ENCODE peak calls at places on chromosomes 3 and 15, in nine cellular contexts. One of them, this sample, is unnamed.

GRCh38 chr3:13093687-13094086 is 20.5 kb upstream of the IQSEC1 start:
- DNase-seq in HepG2: no peak
- DNase-seq in K562: peak; percentile 94
- DNase-seq in OCI-LY7: peak; percentile 47
- DNase-seq in fibroblast of lung: peak; percentile 5
- DNase-seq in osteoblast: no peak
- DNase-seq in endothelial cell of umbilical vein: no peak
- DNase-seq in IMR-90: peak; percentile 3
- DNase-seq in HCT116: no peak
- DNase-seq in this sample: no peak

GRCh38 chr3:49674491-49674983 is 386 bp downstream of the APEH start:
- DNase-seq in OCI-LY7: no peak
- DNase-seq in HepG2: no peak
- DNase-seq in IMR-90: no peak
- DNase-seq in K562: no peak
- DNase-seq in fibroblast of lung: no peak
- DNase-seq in endothelial cell of umbilical vein: no peak
- DNase-seq in osteoblast: no peak
- DNase-seq in HCT116: no peak
- DNase-seq in this sample: no peak

GRCh38 chr3:40012381-40012780 is 203.0 kb downstream of the MYRIP start:
- DNase-seq in IMR-90: no peak
- DNase-seq in HCT116: no peak
- DNase-seq in OCI-LY7: no peak
- DNase-seq in osteoblast: no peak
- DNase-seq in K562: no peak
- DNase-seq in HepG2: no peak
- DNase-seq in endothelial cell of umbilical vein: no peak
- DNase-seq in fibroblast of lung: no peak
- DNase-seq in this sample: no peak

GRCh38 chr3:100634493-100635272 is 25.3 kb downstream of the ADGRG7 start:
- DNase-seq in IMR-90: peak; percentile 6
- DNase-seq in K562: no peak
- DNase-seq in HCT116: peak; percentile 31
- DNase-seq in endothelial cell of umbilical vein: peak; percentile 40
- DNase-seq in fibroblast of lung: peak; percentile 31
- DNase-seq in HepG2: peak; percentile 38
- DNase-seq in osteoblast: no peak
- DNase-seq in OCI-LY7: peak; percentile 17
- DNase-seq in this sample: no peak

GRCh38 chr3:105616374-105616915 is 249.7 kb downstream of the ALCAM start:
- DNase-seq in IMR-90: no peak
- DNase-seq in endothelial cell of umbilical vein: no peak
- DNase-seq in fibroblast of lung: no peak
- DNase-seq in osteoblast: peak; percentile 54
- DNase-seq in HCT116: no peak
- DNase-seq in OCI-LY7: no peak
- DNase-seq in HepG2: no peak
- DNase-seq in K562: no peak
- DNase-seq in this sample: no peak

GRCh38 chr15:64038878-64039277 is 7.4 kb downstream of the DAPK2 start:
- DNase-seq in OCI-LY7: no peak
- DNase-seq in fibroblast of lung: no peak
- DNase-seq in K562: no peak
- DNase-seq in HepG2: no peak
- DNase-seq in osteoblast: no peak
- DNase-seq in endothelial cell of umbilical vein: no peak
- DNase-seq in HCT116: no peak
- DNase-seq in IMR-90: no peak
- DNase-seq in this sample: no peak

GRCh38 chr15:88031461-88031860 is 225.1 kb downstream of the NTRK3 start:
- DNase-seq in osteoblast: no peak
- DNase-seq in HepG2: no peak
- DNase-seq in IMR-90: no peak
- DNase-seq in endothelial cell of umbilical vein: no peak
- DNase-seq in fibroblast of lung: no peak
- DNase-seq in HCT116: no peak
- DNase-seq in K562: no peak
- DNase-seq in OCI-LY7: no peak
- DNase-seq in this sample: no peak

GRCh38 chr15:66359740-66360139 is 3.3 kb upstream of the TIPIN start:
- DNase-seq in osteoblast: no peak
- DNase-seq in fibroblast of lung: no peak
- DNase-seq in IMR-90: no peak
- DNase-seq in K562: no peak
- DNase-seq in HepG2: peak; percentile 70
- DNase-seq in endothelial cell of umbilical vein: no peak
- DNase-seq in HCT116: peak; percentile 43
- DNase-seq in OCI-LY7: peak; percentile 59
- DNase-seq in this sample: no peak

GRCh38 chr3:189813652-189814245 is 182.6 kb downstream of the TP63 start:
- DNase-seq in K562: no peak
- DNase-seq in IMR-90: no peak
- DNase-seq in fibroblast of lung: no peak
- DNase-seq in osteoblast: no peak
- DNase-seq in OCI-LY7: no peak
- DNase-seq in HCT116: no peak
- DNase-seq in HepG2: no peak
- DNase-seq in endothelial cell of umbilical vein: no peak
- DNase-seq in this sample: no peak

GRCh38 chr15:97084650-97085049 is 754.1 kb downstream of the NR2F2 start:
- DNase-seq in K562: no peak
- DNase-seq in HepG2: no peak
- DNase-seq in fibroblast of lung: peak; percentile 56
- DNase-seq in endothelial cell of umbilical vein: no peak
- DNase-seq in OCI-LY7: no peak
- DNase-seq in IMR-90: no peak
- DNase-seq in osteoblast: no peak
- DNase-seq in HCT116: no peak
- DNase-seq in this sample: peak; percentile 56

GRCh38 chr3:6779140-6779539 is 81.8 kb upstream of the GRM7 start:
- DNase-seq in K562: no peak
- DNase-seq in fibroblast of lung: no peak
- DNase-seq in IMR-90: no peak
- DNase-seq in endothelial cell of umbilical vein: no peak
- DNase-seq in HCT116: peak; percentile 3
- DNase-seq in OCI-LY7: peak; percentile 7
- DNase-seq in HepG2: no peak
- DNase-seq in osteoblast: no peak
- DNase-seq in this sample: no peak

DNA sequence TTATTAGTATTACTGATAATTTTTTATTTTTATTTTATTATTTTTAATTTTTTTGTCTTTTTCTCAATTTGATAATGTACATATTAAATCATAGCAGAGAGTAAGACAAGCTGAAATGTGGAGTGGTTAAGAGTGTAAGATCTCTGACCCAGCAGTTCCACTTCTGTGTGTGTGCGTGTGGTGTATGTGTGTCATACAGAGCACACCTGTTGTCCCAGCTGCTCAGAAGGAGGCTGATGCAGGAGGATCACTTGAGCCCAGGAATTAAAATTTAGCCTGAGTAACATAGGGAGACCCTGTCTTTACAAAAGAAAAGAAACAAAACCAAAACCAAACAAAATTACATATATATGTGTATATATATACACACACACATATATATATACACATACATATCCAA is 1.4 kb upstream of the CIDEC start:
- DNase-seq in HCT116: no peak
- DNase-seq in IMR-90: no peak
- DNase-seq in K562: no peak
- DNase-seq in OCI-LY7: peak; percentile 17
- DNase-seq in osteoblast: no peak
- DNase-seq in fibroblast of lung: no peak
- DNase-seq in HepG2: no peak
- DNase-seq in endothelial cell of umbilical vein: no peak
- DNase-seq in this sample: no peak
- TF ChIP-seq CTCF in HCT116: no peak
- TF ChIP-seq CTCF in IMR-90: no peak
- TF ChIP-seq CTCF in K562: no peak
- TF ChIP-seq CTCF in OCI-LY7: no peak
- TF ChIP-seq CTCF in osteoblast: no peak
- TF ChIP-seq CTCF in fibroblast of lung: no peak
- TF ChIP-seq CTCF in HepG2: no peak
- TF ChIP-seq CTCF in endothelial cell of umbilical vein: no peak
- TF ChIP-seq CTCF in this sample: no peak

GRCh38 chr3:34948431-34948971 is 690.8 kb upstream of the ARPP21 start:
- DNase-seq in K562: no peak
- DNase-seq in HCT116: no peak
- DNase-seq in OCI-LY7: no peak
- DNase-seq in HepG2: no peak
- DNase-seq in endothelial cell of umbilical vein: no peak
- DNase-seq in osteoblast: no peak
- DNase-seq in IMR-90: no peak
- DNase-seq in fibroblast of lung: peak; percentile 67
- DNase-seq in this sample: peak; percentile 65

GRCh38 chr3:34942256-34942655 is 697.1 kb upstream of the ARPP21 start:
- DNase-seq in endothelial cell of umbilical vein: no peak
- DNase-seq in osteoblast: no peak
- DNase-seq in IMR-90: no peak
- DNase-seq in OCI-LY7: no peak
- DNase-seq in HepG2: no peak
- DNase-seq in HCT116: no peak
- DNase-seq in fibroblast of lung: no peak
- DNase-seq in K562: no peak
- DNase-seq in this sample: no peak

DNA sequence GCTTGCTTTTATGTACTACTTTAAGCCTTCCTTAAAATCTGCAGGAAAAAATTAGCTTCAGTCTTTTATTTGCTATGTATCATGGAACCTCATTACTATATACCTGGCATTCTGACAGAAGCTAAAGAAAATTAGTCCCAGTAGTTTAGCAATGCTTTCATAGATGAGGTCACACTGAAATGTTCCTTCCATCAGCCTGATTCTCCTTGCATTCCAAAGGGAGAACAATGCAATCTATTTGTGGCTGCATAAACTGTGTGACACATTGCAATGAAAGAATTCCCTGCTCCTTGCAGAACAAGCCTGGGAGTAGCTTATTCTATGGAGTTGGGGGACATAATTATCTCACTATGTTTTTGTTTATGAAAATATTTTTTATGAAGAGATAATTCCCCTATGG is 691.5 kb upstream of the ARPP21 start:
- DNase-seq in K562: no peak
- DNase-seq in endothelial cell of umbilical vein: peak; percentile 2
- DNase-seq in IMR-90: no peak
- DNase-seq in fibroblast of lung: peak; percentile 93
- DNase-seq in HepG2: no peak
- DNase-seq in osteoblast: no peak
- DNase-seq in OCI-LY7: no peak
- DNase-seq in HCT116: no peak
- DNase-seq in this sample: peak; percentile 92
- H3K4me3 ChIP-seq in K562: no peak overlapping the region
- H3K4me3 ChIP-seq in endothelial cell of umbilical vein: no peak overlapping the region
- H3K4me3 ChIP-seq in IMR-90: no peak overlapping the region
- H3K4me3 ChIP-seq in fibroblast of lung: no peak overlapping the region
- H3K4me3 ChIP-seq in HepG2: no peak overlapping the region
- H3K4me3 ChIP-seq in osteoblast: no peak overlapping the region
- H3K4me3 ChIP-seq in OCI-LY7: no peak overlapping the region
- H3K4me3 ChIP-seq in HCT116: no peak overlapping the region
- H3K4me3 ChIP-seq in this sample: no peak overlapping the region

GRCh38 chr15:55226127-55226526 is 29.4 kb upstream of the RSL24D1 start:
- DNase-seq in fibroblast of lung: no peak
- DNase-seq in K562: no peak
- DNase-seq in osteoblast: no peak
- DNase-seq in endothelial cell of umbilical vein: no peak
- DNase-seq in IMR-90: no peak
- DNase-seq in HepG2: no peak
- DNase-seq in OCI-LY7: no peak
- DNase-seq in HCT116: no peak
- DNase-seq in this sample: no peak

GRCh38 chr15:55221090-55222011 is 24.6 kb upstream of the RSL24D1 start:
- DNase-seq in endothelial cell of umbilical vein: peak; percentile 21
- DNase-seq in OCI-LY7: peak; percentile 51
- DNase-seq in HepG2: peak; percentile 86
- DNase-seq in HCT116: no peak
- DNase-seq in osteoblast: peak; percentile 73
- DNase-seq in fibroblast of lung: peak; percentile 95
- DNase-seq in K562: no peak
- DNase-seq in IMR-90: peak; percentile 96
- DNase-seq in this sample: peak; percentile 94

GRCh38 chr15:55224892-55225291 is 28.2 kb upstream of the RSL24D1 start:
- DNase-seq in HepG2: no peak
- DNase-seq in OCI-LY7: no peak
- DNase-seq in K562: no peak
- DNase-seq in HCT116: no peak
- DNase-seq in IMR-90: no peak
- DNase-seq in osteoblast: no peak
- DNase-seq in fibroblast of lung: peak; percentile 13
- DNase-seq in endothelial cell of umbilical vein: no peak
- DNase-seq in this sample: no peak

GRCh38 chr15:55218068-55218467 is 21.3 kb upstream of the RSL24D1 start:
- DNase-seq in endothelial cell of umbilical vein: peak; percentile 42
- DNase-seq in IMR-90: no peak
- DNase-seq in fibroblast of lung: no peak
- DNase-seq in HCT116: no peak
- DNase-seq in osteoblast: no peak
- DNase-seq in HepG2: no peak
- DNase-seq in OCI-LY7: no peak
- DNase-seq in K562: no peak
- DNase-seq in this sample: no peak

GRCh38 chr15:55222588-55222987 is 25.8 kb upstream of the RSL24D1 start:
- DNase-seq in osteoblast: no peak
- DNase-seq in OCI-LY7: peak; percentile 61
- DNase-seq in IMR-90: no peak
- DNase-seq in fibroblast of lung: no peak
- DNase-seq in endothelial cell of umbilical vein: no peak
- DNase-seq in HepG2: no peak
- DNase-seq in HCT116: no peak
- DNase-seq in K562: no peak
- DNase-seq in this sample: no peak
- H2AFZ ChIP-seq in osteoblast: no peak overlapping the region
- H2AFZ ChIP-seq in OCI-LY7: peak overlapping the region; percentile 66
- H2AFZ ChIP-seq in IMR-90: no peak overlapping the region
- H2AFZ ChIP-seq in fibroblast of lung: no peak overlapping the region
- H2AFZ ChIP-seq in endothelial cell of umbilical vein: no peak overlapping the region
- H2AFZ ChIP-seq in HepG2: no peak overlapping the region
- H2AFZ ChIP-seq in HCT116: no peak overlapping the region
- H2AFZ ChIP-seq in K562: no peak overlapping the region
- H2AFZ ChIP-seq in this sample: no peak overlapping the region

GRCh38 chr3:30458781-30459180 is 147.6 kb upstream of the TGFBR2 start:
- DNase-seq in osteoblast: no peak
- DNase-seq in IMR-90: no peak
- DNase-seq in K562: no peak
- DNase-seq in HCT116: no peak
- DNase-seq in fibroblast of lung: no peak
- DNase-seq in OCI-LY7: no peak
- DNase-seq in endothelial cell of umbilical vein: no peak
- DNase-seq in HepG2: no peak
- DNase-seq in this sample: no peak
- TF ChIP-seq CTCF in osteoblast: no peak
- TF ChIP-seq CTCF in IMR-90: no peak
- TF ChIP-seq CTCF in K562: no peak
- TF ChIP-seq CTCF in HCT116: no peak
- TF ChIP-seq CTCF in fibroblast of lung: no peak
- TF ChIP-seq CTCF in OCI-LY7: no peak
- TF ChIP-seq CTCF in endothelial cell of umbilical vein: no peak
- TF ChIP-seq CTCF in HepG2: no peak
- TF ChIP-seq CTCF in this sample: no peak

GRCh38 chr3:71462586-71462985 is 120.9 kb downstream of the FOXP1 start:
- DNase-seq in osteoblast: no peak
- DNase-seq in K562: no peak
- DNase-seq in fibroblast of lung: no peak
- DNase-seq in HCT116: no peak
- DNase-seq in HepG2: no peak
- DNase-seq in IMR-90: no peak
- DNase-seq in OCI-LY7: no peak
- DNase-seq in endothelial cell of umbilical vein: no peak
- DNase-seq in this sample: no peak
- H3K4me3 ChIP-seq in osteoblast: no peak overlapping the region
- H3K4me3 ChIP-seq in K562: no peak overlapping the region
- H3K4me3 ChIP-seq in fibroblast of lung: no peak overlapping the region
- H3K4me3 ChIP-seq in HCT116: no peak overlapping the region
- H3K4me3 ChIP-seq in HepG2: no peak overlapping the region
- H3K4me3 ChIP-seq in IMR-90: no peak overlapping the region
- H3K4me3 ChIP-seq in OCI-LY7: no peak overlapping the region
- H3K4me3 ChIP-seq in endothelial cell of umbilical vein: no peak overlapping the region
- H3K4me3 ChIP-seq in this sample: no peak overlapping the region

This sample was measured in astrocyte.